ENCODE peak calls at places on chromosomes 2 and 18, in four cellular contexts. N, T, W and B are unnamed samples.

GRCh38 chr2:216863946-216864345 is 4.1 kb upstream of the TNP1 start:
- DNase-seq in T (no peak), N (no peak), W (no peak), B (no peak)

GRCh38 chr2:38632018-38632417 is 29.3 kb upstream of the HNRNPLL start:
- DNase-seq in T (no peak), N (no peak), W (no peak), B (no peak)

GRCh38 chr2:30412392-30413321 is 34.4 kb upstream of the LCLAT1 start:
- DNase-seq in N (peak), W (peak), T (no peak), B (peak)

GRCh38 chr2:172099472-172100079 is 3.1 kb downstream of the DLX2 start:
- DNase-seq in T (no peak), W (no peak), N (no peak), B (no peak)

GRCh38 chr2:209771474-209772292 is at the start of gene UNC80:
- DNase-seq in T (no peak), W (peak), N (peak), B (peak)

GRCh38 chr2:105388971-105389381 is 9.9 kb downstream of the FHL2 start:
- DNase-seq in W (peak), N (no peak), T (no peak), B (no peak)

GRCh38 chr2:164808776-164809175 is 32.8 kb downstream of the COBLL1 start:
- DNase-seq in T (no peak), N (no peak), W (peak), B (no peak)

GRCh38 chr2:130334026-130334425 is 8.7 kb upstream of the IMP4 start:
- DNase-seq in T (no peak), W (no peak), N (no peak), B (no peak)

GRCh38 chr2:241796610-241797138 is 12.3 kb upstream of the NEU4 start:
- DNase-seq in T (no peak), N (peak), W (no peak), B (no peak)

GRCh38 chr2:37720533-37721218 is 49.2 kb upstream of the CDC42EP3 start:
- DNase-seq in N (no peak), T (no peak), W (peak), B (no peak)

GRCh38 chr18:49207373-49207772 is 253.1 kb downstream of the DYM start:
- DNase-seq in T (no peak), W (peak), N (no peak), B (no peak)

GRCh38 chr2:237345891-237346640 is 67.9 kb downstream of the COL6A3 start:
- DNase-seq in W (peak), N (no peak), T (no peak), B (no peak)

GRCh38 chr2:102848366-102848839 is 86.6 kb downstream of the TMEM182 start:
- DNase-seq in N (peak), T (peak), W (no peak), B (peak)
- H3K4me3 ChIP-seq in N (no peak), T (no peak), W (no peak), B (peak)

DNA sequence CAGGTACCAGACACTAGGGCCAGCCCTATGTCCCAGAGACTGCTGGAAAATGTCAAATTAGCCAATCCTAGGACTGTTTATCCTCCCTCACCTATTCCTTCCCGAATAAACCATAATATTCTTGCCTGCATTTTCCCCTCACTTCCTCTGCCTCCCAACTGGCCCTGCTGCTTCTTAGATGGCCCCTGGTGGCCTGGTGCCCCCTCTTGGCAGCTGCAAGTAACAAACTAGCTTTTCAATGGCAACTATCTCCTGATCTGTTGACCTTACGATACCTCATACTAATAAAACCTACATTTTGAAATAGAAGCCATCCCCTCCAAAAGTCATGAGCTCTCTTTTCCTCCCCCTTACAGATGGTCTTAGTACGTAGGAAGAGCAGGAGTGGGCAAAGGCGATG is 132.0 kb downstream of the ALPK2 start:
- DNase-seq in N (no peak), T (peak), W (no peak), B (no peak)
- TF ChIP-seq CTCF in N (no peak), T (peak), W (peak), B (no peak)

DNA sequence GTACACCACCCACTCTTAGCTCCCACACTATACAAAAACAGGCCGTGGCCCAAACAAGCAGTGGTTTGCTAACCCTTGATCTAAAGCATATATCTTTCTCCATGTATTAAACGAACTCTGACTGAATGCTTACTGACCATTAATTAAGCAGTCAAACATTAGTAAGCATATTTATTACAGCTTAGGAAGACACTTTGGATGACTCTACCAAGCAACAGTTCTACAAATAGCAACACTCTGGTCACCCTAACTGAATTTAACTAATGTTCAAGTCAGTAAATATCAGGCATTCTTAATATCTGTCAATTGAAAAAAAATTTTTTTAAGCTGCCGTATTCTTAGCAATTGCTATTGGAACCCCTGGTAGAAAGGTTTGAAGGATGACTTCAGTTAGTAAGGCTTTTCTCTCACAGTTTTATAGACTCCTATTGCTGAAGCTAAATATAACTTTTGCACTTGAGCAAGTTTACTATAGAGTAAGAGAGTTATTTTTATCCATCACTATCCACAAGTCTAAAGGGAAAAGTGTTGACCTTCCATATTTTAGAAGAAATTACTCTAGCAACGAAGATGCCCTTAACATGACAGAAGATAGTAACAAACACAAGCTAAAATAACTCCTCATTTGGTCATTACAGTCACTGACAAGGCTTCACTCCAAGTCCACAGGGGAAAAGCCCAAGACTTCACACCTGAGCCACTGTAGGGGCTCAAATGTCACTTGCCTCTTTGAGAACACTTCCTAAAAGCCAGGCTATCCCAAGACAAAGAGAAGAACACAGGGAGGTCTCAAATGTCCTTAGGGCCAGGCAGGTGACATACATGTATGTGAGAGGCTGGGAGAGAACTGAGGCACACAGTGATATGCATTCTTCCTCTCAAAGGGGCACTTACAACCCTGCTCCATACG is 74.4 kb downstream of the RTN4 start:
- DNase-seq in W (no peak), T (no peak), N (no peak), B (no peak)
- H3K4me3 ChIP-seq in W (no peak), T (no peak), N (no peak), B (no peak)

GRCh38 chr2:46424937-46425336 is 54.4 kb upstream of the TMEM247 start:
- DNase-seq in W (no peak), N (no peak), T (no peak), B (no peak)

GRCh38 chr2:46420945-46421344 is 58.4 kb upstream of the TMEM247 start:
- DNase-seq in W (no peak), T (no peak), N (no peak), B (no peak)

GRCh38 chr2:46416739-46417403 is 62.5 kb upstream of the TMEM247 start:
- DNase-seq in N (no peak), T (no peak), W (peak), B (no peak)

GRCh38 chr2:46422717-46423394 is 56.5 kb upstream of the TMEM247 start:
- DNase-seq in W (no peak), T (no peak), N (no peak), B (no peak)

GRCh38 chr2:46421361-46421760 is 58.0 kb upstream of the TMEM247 start:
- DNase-seq in W (no peak), T (no peak), N (no peak), B (no peak)
- TF ChIP-seq CTCF in W (no peak), T (no peak), N (no peak), B (no peak)

GRCh38 chr2:7880561-7880960 is 801.3 kb upstream of the ID2 start:
- DNase-seq in W (no peak), T (no peak), N (no peak), B (no peak)
- H3K4me3 ChIP-seq in W (no peak), T (no peak), N (no peak), B (no peak)